ENCODE peak calls at places on chromosome 1, in four cellular contexts. K is mucosa of descending colon, I is pancreas, E is RWPE1. Y is an unnamed sample.

GRCh38 chr1:76294470-76295194 is 220.1 kb downstream of the ST6GALNAC3 start:
- DNase-seq in K (no peak), I (no peak), E (no peak), Y (no peak)

GRCh38 chr1:156475568-156476500 is 24.7 kb downstream of the MEF2D start:
- DNase-seq in K (peak), I (peak), E (no peak), Y (no peak)

GRCh38 chr1:14733053-14733778 is 134.7 kb downstream of the KAZN start:
- DNase-seq in K (peak), I (no peak), E (peak), Y (peak)

GRCh38 chr1:190084552-190084951 is 393.1 kb downstream of the BRINP3 start:
- DNase-seq in K (no peak), I (no peak), E (no peak), Y (no peak)

GRCh38 chr1:113416515-113416914 is 26.2 kb downstream of the MAGI3 start:
- DNase-seq in K (no peak), I (no peak), E (no peak), Y (no peak)

GRCh38 chr1:159821171-159821867 is 5.4 kb upstream of the SLAMF8 start:
- DNase-seq in K (no peak), I (no peak), E (no peak), Y (no peak)

GRCh38 chr1:192747305-192747704 is 61.5 kb upstream of the RGS2 start:
- DNase-seq in K (no peak), I (no peak), E (peak), Y (peak)

GRCh38 chr1:172674831-172675613 is 16.1 kb downstream of the FASLG start:
- DNase-seq in K (no peak), I (no peak), E (no peak), Y (no peak)

GRCh38 chr1:92486251-92487077 is at the start of gene GFI1:
- DNase-seq in K (peak), I (peak), E (no peak), Y (no peak)

GRCh38 chr1:229846351-229846750 is 220.3 kb downstream of the URB2 start:
- DNase-seq in K (peak), I (no peak), E (no peak), Y (no peak)

GRCh38 chr1:52037402-52037814 is 3.8 kb upstream of the KTI12 start:
- DNase-seq in K (peak), I (no peak), E (no peak), Y (peak)

GRCh38 chr1:68293609-68294353 is 61.5 kb upstream of the WLS start:
- DNase-seq in K (no peak), I (no peak), E (no peak), Y (no peak)

GRCh38 chr1:220544901-220545303 is 17.0 kb downstream of the MARK1 start:
- DNase-seq in K (peak), I (no peak), E (peak), Y (peak)

GRCh38 chr1:164651378-164651951 is 92.5 kb downstream of the PBX1 start:
- DNase-seq in K (peak), I (peak), E (no peak), Y (peak)

GRCh38 chr1:21935393-21935804 is 1.7 kb downstream of the HSPG2 start:
- DNase-seq in K (no peak), I (no peak), E (no peak), Y (no peak)

GRCh38 chr1:83693409-83694126 is 305.4 kb downstream of the TTLL7 start:
- DNase-seq in K (no peak), I (no peak), E (no peak), Y (no peak)

GRCh38 chr1:9784508-9785133 is 39.1 kb downstream of the CLSTN1 start:
- DNase-seq in K (peak), I (no peak), E (peak), Y (peak)

GRCh38 chr1:186295980-186296379 is 79.1 kb downstream of the TPR start:
- DNase-seq in K (no peak), I (no peak), E (no peak), Y (peak)

GRCh38 chr1:236289492-236290131 is 7.9 kb upstream of the ERO1B start:
- DNase-seq in K (no peak), I (no peak), E (no peak), Y (no peak)

GRCh38 chr1:43338001-43338400 is 383 bp downstream of the MPL start:
- DNase-seq in K (no peak), I (no peak), E (no peak), Y (no peak)

GRCh38 chr1:239361403-239361802 is 25.0 kb upstream of the CHRM3 start:
- DNase-seq in K (no peak), I (no peak), E (peak), Y (peak)

GRCh38 chr1:168452329-168452728 is 91.5 kb downstream of the XCL2 start:
- DNase-seq in K (no peak), I (no peak), E (no peak), Y (no peak)

GRCh38 chr1:222892137-222892763 is 77.4 kb downstream of the DISP1 start:
- DNase-seq in K (no peak), I (no peak), E (no peak), Y (peak)

GRCh38 chr1:226764533-226764932 is 25.5 kb upstream of the ITPKB start:
- DNase-seq in K (no peak), I (no peak), E (no peak), Y (no peak)

GRCh38 chr1:53330819-53331218 is 2.9 kb upstream of the LRP8 start:
- DNase-seq in K (no peak), I (no peak), E (no peak), Y (peak)

GRCh38 chr1:43152866-43153265 is 19.2 kb downstream of the EBNA1BP2 start:
- DNase-seq in K (no peak), I (no peak), E (peak), Y (peak)

GRCh38 chr1:167136191-167136614 is 42.3 kb downstream of the STYXL2 start:
- DNase-seq in K (peak), I (no peak), E (peak), Y (peak)

GRCh38 chr1:170660874-170661645 is 2.9 kb upstream of the PRRX1 start:
- DNase-seq in K (no peak), I (no peak), E (no peak), Y (no peak)

GRCh38 chr1:35852241-35852640 is 30.8 kb upstream of the AGO1 start:
- DNase-seq in K (no peak), I (no peak), E (no peak), Y (no peak)

GRCh38 chr1:35860680-35861079 is 22.3 kb upstream of the AGO1 start:
- DNase-seq in K (no peak), I (no peak), E (no peak), Y (no peak)

GRCh38 chr1:35856964-35857363 is 26.0 kb upstream of the AGO1 start:
- DNase-seq in K (no peak), I (no peak), E (no peak), Y (no peak)

GRCh38 chr1:35855016-35855700 is 27.9 kb upstream of the AGO1 start:
- DNase-seq in K (peak), I (no peak), E (no peak), Y (no peak)

DNA sequence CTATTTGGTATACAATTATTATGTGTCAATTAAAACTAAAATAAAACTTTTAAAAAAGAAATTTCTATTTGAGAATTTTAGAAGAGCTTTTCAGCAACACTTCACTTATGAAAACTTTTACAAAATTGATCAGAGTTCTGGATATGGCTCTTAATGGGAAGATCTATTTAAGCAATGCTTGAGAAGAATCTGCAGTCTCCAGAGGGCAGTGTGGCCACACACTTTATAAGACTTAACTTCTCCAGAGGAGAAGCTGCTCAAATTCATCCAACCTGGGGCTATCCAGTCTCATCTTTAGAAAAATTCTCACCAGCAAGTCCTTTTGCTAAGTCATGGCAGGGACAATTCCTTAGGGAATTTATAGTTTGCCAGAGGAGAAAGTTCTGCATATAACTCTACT is 25.2 kb upstream of the AGO1 start:
- DNase-seq in K (peak), I (no peak), E (no peak), Y (peak)
- TF ChIP-seq CTCF in K (no peak), I (no peak), E (no peak), Y (no peak)

DNA sequence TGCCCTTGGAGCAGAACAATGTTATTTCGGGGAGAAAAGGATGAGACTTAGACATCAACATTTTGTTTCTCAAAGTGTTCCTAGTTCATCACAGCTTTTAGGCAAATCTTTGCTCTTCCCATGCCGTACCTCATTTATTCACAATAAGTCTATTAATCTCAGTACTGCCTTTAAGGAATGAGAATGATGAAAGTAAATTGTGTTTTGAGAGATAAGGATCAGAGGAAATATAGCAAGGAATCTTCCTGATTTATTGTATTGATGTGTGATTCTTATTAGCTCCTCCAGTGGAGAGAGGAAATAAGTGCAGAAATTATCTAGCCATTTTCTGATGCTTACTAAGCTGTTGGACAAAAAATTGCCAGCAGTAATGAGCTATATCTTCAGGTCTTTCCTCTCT is 2.0 kb downstream of the POLR3C start:
- DNase-seq in K (no peak), I (no peak), E (no peak), Y (no peak)
- TF ChIP-seq CTCF in K (no peak), I (no peak), E (no peak), Y (no peak)

DNA sequence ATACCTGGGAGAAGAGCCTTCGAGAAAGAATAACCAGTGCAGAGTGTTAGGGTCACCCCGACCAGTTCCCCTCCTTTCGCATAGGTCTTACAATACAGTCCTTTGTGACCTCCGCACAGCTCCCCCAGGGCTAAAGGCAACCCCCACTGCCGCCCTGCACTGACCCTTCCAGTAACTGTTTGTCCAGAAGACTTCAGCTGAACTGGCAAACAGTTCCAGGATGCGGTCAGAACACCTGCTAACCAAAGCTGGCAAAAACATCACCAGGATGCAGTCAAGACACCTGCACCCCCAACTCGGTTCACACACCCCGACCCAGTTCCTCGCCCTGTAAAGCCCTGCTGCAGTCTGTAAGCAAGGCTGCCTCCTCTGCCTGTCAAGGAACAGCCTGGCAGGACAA is 6.4 kb upstream of the EVA1B start:
- DNase-seq in K (no peak), I (no peak), E (no peak), Y (no peak)
- TF ChIP-seq CTCF in K (no peak), I (no peak), E (no peak), Y (no peak)

GRCh38 chr1:160997323-160998038 is 23.5 kb downstream of the F11R start:
- DNase-seq in K (peak), I (peak), E (peak), Y (peak)
- TF ChIP-seq CTCF in K (peak), I (peak), E (peak), Y (peak)

GRCh38 chr1:213286235-213286634 is 235.2 kb downstream of the RPS6KC1 start:
- DNase-seq in K (no peak), I (no peak), E (no peak), Y (peak)
- TF ChIP-seq CTCF in K (no peak), I (no peak), E (no peak), Y (peak)

GRCh38 chr1:199550384-199551067 is 477.0 kb upstream of the NR5A2 start:
- DNase-seq in K (no peak), I (no peak), E (no peak), Y (peak)
- TF ChIP-seq CTCF in K (no peak), I (no peak), E (no peak), Y (no peak)

DNA sequence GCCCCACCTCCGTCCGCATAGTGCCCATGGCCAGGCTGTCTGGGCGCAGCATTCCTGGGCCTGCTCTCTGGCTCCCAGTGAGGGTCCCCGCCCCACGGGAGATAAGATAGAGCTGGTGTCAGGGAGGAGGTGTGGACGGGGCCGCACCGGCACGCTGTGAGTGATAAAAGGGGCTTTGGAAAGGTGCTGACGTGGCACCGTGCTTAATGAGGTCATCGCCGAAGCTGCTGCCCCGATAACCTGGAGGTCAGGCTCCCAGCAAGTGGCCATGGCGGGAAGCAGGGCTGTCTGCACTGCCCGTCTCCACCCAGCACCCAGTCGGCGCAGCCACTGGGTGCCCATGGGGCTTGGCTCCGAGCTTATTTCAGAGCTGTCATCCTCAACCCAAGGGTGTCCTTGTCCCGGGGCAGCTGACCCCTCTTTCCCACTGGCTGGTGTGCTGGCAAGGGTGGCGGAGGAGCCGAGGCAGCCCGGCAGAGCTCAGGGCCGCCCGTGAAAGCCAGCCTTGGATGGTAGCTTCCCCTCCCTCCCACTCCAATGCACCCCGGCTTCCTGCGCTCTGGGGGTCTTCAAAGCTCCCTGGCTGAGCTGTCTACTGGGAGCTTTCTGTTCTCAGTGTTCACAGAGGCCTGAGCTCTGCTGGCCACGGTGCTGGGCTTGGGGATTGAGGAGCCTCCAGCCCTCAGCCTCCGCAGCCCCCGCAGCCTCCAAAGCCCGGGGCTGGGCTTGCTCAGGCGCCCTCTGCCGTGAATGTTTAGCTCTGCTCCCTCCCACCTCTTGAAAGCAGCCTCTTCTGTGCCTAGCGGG is 105.1 kb upstream of the ARHGEF16 start:
- DNase-seq in K (no peak), I (no peak), E (no peak), Y (no peak)
- TF ChIP-seq CTCF in K (no peak), I (no peak), E (no peak), Y (no peak)

DNA sequence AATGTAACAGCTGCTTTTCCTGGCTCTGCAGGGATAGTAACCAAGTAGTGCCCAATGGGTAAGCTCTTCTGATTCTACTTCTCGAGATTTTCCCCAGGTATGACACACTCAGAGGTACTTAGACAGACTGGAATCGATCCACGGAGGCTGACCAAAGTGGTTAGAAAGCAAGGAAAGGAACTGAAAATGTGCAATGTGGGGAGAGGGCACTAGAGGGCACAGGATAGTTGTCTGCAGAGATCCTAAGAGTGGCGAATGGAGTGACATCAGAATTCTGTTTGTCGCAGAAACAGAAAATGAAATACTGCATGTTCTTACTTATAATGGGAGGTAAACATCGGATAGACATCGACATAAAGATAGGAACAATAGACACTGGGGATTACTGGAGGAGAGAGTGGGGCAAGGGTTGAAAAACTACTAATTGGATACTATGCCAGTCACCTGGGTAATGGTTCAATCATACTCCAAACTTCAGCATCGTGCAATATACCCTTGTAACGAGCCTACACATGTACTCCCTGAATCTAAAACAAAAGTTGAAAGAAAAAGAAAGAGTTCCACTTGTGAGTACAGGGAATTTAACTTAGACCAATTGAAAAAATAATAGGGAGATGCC is 23.3 kb downstream of the CYP2J2 start:
- DNase-seq in K (peak), I (peak), E (peak), Y (peak)
- TF ChIP-seq CTCF in K (no peak), I (peak), E (peak), Y (peak)

DNA sequence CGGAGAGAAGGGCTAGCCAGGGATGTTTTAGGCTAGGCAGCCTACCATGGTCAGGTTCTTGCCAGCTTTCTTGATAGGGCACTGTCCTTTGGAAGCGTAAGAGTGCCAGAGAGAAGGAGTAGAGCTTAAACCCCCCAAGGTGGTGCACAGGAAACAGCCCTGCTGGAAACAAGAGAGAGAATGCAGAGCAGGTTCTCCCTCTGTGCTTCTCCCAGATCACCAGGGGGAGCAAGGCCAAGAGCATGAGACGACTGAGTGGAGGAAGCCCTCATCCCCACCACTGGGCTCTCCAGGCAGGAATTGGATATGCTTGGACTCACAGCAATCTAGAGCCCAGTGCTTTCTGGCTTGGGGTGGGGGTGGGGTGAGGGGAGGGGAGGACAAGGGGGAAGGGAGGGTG is 49.8 kb downstream of the ATP2B4 start:
- DNase-seq in K (no peak), I (no peak), E (no peak), Y (no peak)
- TF ChIP-seq CTCF in K (no peak), I (no peak), E (no peak), Y (no peak)

DNA sequence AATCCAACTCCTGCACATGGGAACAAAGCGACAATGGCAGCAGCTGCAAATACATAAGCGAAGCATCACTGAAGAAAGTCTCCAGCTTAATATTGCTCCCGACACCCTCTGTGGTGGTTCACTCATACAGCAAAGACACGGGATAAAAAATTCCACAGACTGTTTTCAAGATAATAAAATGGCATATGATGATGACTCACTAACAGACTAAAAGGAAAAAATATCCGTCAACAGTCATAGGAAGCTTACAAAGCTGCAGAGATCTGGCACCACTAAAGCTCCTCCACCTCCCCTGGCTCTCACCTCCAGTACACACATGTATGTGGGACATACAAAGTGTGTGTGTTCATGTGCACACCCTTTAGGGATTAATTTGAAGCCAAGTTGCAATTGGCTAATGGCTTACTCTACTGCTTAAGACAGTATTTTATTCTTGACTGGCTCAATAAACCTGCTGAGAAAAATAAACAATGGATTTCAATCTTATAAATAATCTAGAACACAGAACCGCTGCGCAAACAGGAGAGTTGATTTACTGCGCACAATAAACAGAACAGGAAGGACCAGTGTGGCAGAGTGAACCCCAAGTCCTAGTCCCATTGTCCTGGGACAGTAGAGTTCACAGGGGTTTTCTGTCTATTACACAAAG is 94.4 kb downstream of the SLC45A1 start:
- DNase-seq in K (peak), I (no peak), E (no peak), Y (no peak)
- TF ChIP-seq CTCF in K (peak), I (no peak), E (no peak), Y (no peak)